ENCODE peak calls at places on chromosomes 2 and 18, in eight cellular contexts. One of them, this sample, is unnamed.

GRCh38 chr2:84435331-84436081 is 23.6 kb downstream of the SUCLG1 start:
- DNase-seq in cardiac muscle cell: peak
- DNase-seq in CD8-positive, alpha-beta T cell: no peak
- DNase-seq in bronchial epithelial cell: no peak
- DNase-seq in GM06990: no peak
- DNase-seq in fibroblast of the aortic adventitia: peak
- DNase-seq in cardiac fibroblast: peak
- DNase-seq in neural progenitor cell: no peak
- DNase-seq in this sample: no peak

GRCh38 chr18:36650906-36651305 is 177.9 kb downstream of the TPGS2 start:
- DNase-seq in cardiac muscle cell: no peak
- DNase-seq in CD8-positive, alpha-beta T cell: no peak
- DNase-seq in bronchial epithelial cell: no peak
- DNase-seq in GM06990: no peak
- DNase-seq in fibroblast of the aortic adventitia: no peak
- DNase-seq in cardiac fibroblast: no peak
- DNase-seq in neural progenitor cell: no peak
- DNase-seq in this sample: no peak

GRCh38 chr2:176704282-176704773 is 435.1 kb downstream of the MTX2 start:
- DNase-seq in cardiac muscle cell: no peak
- DNase-seq in CD8-positive, alpha-beta T cell: no peak
- DNase-seq in bronchial epithelial cell: no peak
- DNase-seq in GM06990: no peak
- DNase-seq in fibroblast of the aortic adventitia: no peak
- DNase-seq in cardiac fibroblast: no peak
- DNase-seq in neural progenitor cell: no peak
- DNase-seq in this sample: no peak

GRCh38 chr18:30945769-30946168 is 96.8 kb downstream of the DSC3 start:
- DNase-seq in cardiac muscle cell: no peak
- DNase-seq in CD8-positive, alpha-beta T cell: no peak
- DNase-seq in bronchial epithelial cell: no peak
- DNase-seq in GM06990: no peak
- DNase-seq in fibroblast of the aortic adventitia: no peak
- DNase-seq in cardiac fibroblast: no peak
- DNase-seq in neural progenitor cell: peak
- DNase-seq in this sample: no peak

GRCh38 chr2:8337321-8337720 is 344.5 kb upstream of the ID2 start:
- DNase-seq in cardiac muscle cell: no peak
- DNase-seq in CD8-positive, alpha-beta T cell: no peak
- DNase-seq in bronchial epithelial cell: no peak
- DNase-seq in GM06990: no peak
- DNase-seq in fibroblast of the aortic adventitia: no peak
- DNase-seq in cardiac fibroblast: no peak
- DNase-seq in neural progenitor cell: no peak
- DNase-seq in this sample: no peak

GRCh38 chr2:121969155-121969554 is 213.7 kb downstream of the TSN start:
- DNase-seq in cardiac muscle cell: peak
- DNase-seq in CD8-positive, alpha-beta T cell: no peak
- DNase-seq in bronchial epithelial cell: no peak
- DNase-seq in GM06990: no peak
- DNase-seq in fibroblast of the aortic adventitia: no peak
- DNase-seq in cardiac fibroblast: peak
- DNase-seq in neural progenitor cell: no peak
- DNase-seq in this sample: no peak

GRCh38 chr2:239227661-239228371 is 173.0 kb downstream of the HDAC4 start:
- DNase-seq in cardiac muscle cell: peak
- DNase-seq in CD8-positive, alpha-beta T cell: no peak
- DNase-seq in bronchial epithelial cell: no peak
- DNase-seq in GM06990: no peak
- DNase-seq in fibroblast of the aortic adventitia: no peak
- DNase-seq in cardiac fibroblast: no peak
- DNase-seq in neural progenitor cell: no peak
- DNase-seq in this sample: no peak

GRCh38 chr2:171505374-171505773 is 16.9 kb upstream of the CYBRD1 start:
- DNase-seq in cardiac muscle cell: peak
- DNase-seq in CD8-positive, alpha-beta T cell: no peak
- DNase-seq in bronchial epithelial cell: no peak
- DNase-seq in GM06990: no peak
- DNase-seq in fibroblast of the aortic adventitia: peak
- DNase-seq in cardiac fibroblast: peak
- DNase-seq in neural progenitor cell: no peak
- DNase-seq in this sample: no peak

GRCh38 chr2:127082974-127083373 is 24.0 kb downstream of the BIN1 start:
- DNase-seq in cardiac muscle cell: peak
- DNase-seq in CD8-positive, alpha-beta T cell: no peak
- DNase-seq in bronchial epithelial cell: no peak
- DNase-seq in GM06990: no peak
- DNase-seq in fibroblast of the aortic adventitia: peak
- DNase-seq in cardiac fibroblast: peak
- DNase-seq in neural progenitor cell: no peak
- DNase-seq in this sample: no peak

GRCh38 chr2:234491281-234491680 is 5.6 kb downstream of the ARL4C start:
- DNase-seq in cardiac muscle cell: no peak
- DNase-seq in CD8-positive, alpha-beta T cell: no peak
- DNase-seq in bronchial epithelial cell: no peak
- DNase-seq in GM06990: no peak
- DNase-seq in fibroblast of the aortic adventitia: no peak
- DNase-seq in cardiac fibroblast: no peak
- DNase-seq in neural progenitor cell: no peak
- DNase-seq in this sample: no peak

GRCh38 chr2:108447947-108448677 is 894 bp upstream of the GCC2 start:
- DNase-seq in cardiac muscle cell: no peak
- DNase-seq in CD8-positive, alpha-beta T cell: no peak
- DNase-seq in bronchial epithelial cell: no peak
- DNase-seq in GM06990: no peak
- DNase-seq in fibroblast of the aortic adventitia: no peak
- DNase-seq in cardiac fibroblast: no peak
- DNase-seq in neural progenitor cell: no peak
- DNase-seq in this sample: no peak

GRCh38 chr2:209525834-209526281 is 102.0 kb downstream of the MAP2 start:
- DNase-seq in cardiac muscle cell: peak
- DNase-seq in CD8-positive, alpha-beta T cell: no peak
- DNase-seq in bronchial epithelial cell: peak
- DNase-seq in GM06990: peak
- DNase-seq in fibroblast of the aortic adventitia: peak
- DNase-seq in cardiac fibroblast: peak
- DNase-seq in neural progenitor cell: no peak
- DNase-seq in this sample: peak

GRCh38 chr2:215514516-215514915 is 78.6 kb upstream of the FN1 start:
- DNase-seq in cardiac muscle cell: no peak
- DNase-seq in CD8-positive, alpha-beta T cell: no peak
- DNase-seq in bronchial epithelial cell: no peak
- DNase-seq in GM06990: no peak
- DNase-seq in fibroblast of the aortic adventitia: no peak
- DNase-seq in cardiac fibroblast: no peak
- DNase-seq in neural progenitor cell: no peak
- DNase-seq in this sample: no peak

GRCh38 chr18:77140439-77141109 is 8.0 kb upstream of the MBP start:
- DNase-seq in cardiac muscle cell: no peak
- DNase-seq in CD8-positive, alpha-beta T cell: peak
- DNase-seq in bronchial epithelial cell: no peak
- DNase-seq in GM06990: no peak
- DNase-seq in fibroblast of the aortic adventitia: no peak
- DNase-seq in cardiac fibroblast: peak
- DNase-seq in neural progenitor cell: no peak
- DNase-seq in this sample: no peak

GRCh38 chr2:170224692-170225091 is 46.7 kb downstream of the MYO3B start:
- DNase-seq in cardiac muscle cell: peak
- DNase-seq in CD8-positive, alpha-beta T cell: no peak
- DNase-seq in bronchial epithelial cell: no peak
- DNase-seq in GM06990: no peak
- DNase-seq in fibroblast of the aortic adventitia: no peak
- DNase-seq in cardiac fibroblast: no peak
- DNase-seq in neural progenitor cell: no peak
- DNase-seq in this sample: no peak

GRCh38 chr18:23934252-23934651 is 80.3 kb upstream of the TTC39C start:
- DNase-seq in cardiac muscle cell: no peak
- DNase-seq in CD8-positive, alpha-beta T cell: no peak
- DNase-seq in bronchial epithelial cell: no peak
- DNase-seq in GM06990: no peak
- DNase-seq in fibroblast of the aortic adventitia: no peak
- DNase-seq in cardiac fibroblast: no peak
- DNase-seq in neural progenitor cell: no peak
- DNase-seq in this sample: no peak

GRCh38 chr2:113838277-113838676 is 51.6 kb upstream of the ACTR3 start:
- DNase-seq in cardiac muscle cell: no peak
- DNase-seq in CD8-positive, alpha-beta T cell: no peak
- DNase-seq in bronchial epithelial cell: no peak
- DNase-seq in GM06990: no peak
- DNase-seq in fibroblast of the aortic adventitia: no peak
- DNase-seq in cardiac fibroblast: no peak
- DNase-seq in neural progenitor cell: no peak
- DNase-seq in this sample: no peak

GRCh38 chr2:69576895-69577294 is 66.6 kb downstream of the AAK1 start:
- DNase-seq in cardiac muscle cell: no peak
- DNase-seq in CD8-positive, alpha-beta T cell: no peak
- DNase-seq in bronchial epithelial cell: no peak
- DNase-seq in GM06990: no peak
- DNase-seq in fibroblast of the aortic adventitia: no peak
- DNase-seq in cardiac fibroblast: no peak
- DNase-seq in neural progenitor cell: no peak
- DNase-seq in this sample: no peak

GRCh38 chr2:66457545-66457944 is 22.6 kb downstream of the MEIS1 start:
- DNase-seq in cardiac muscle cell: no peak
- DNase-seq in CD8-positive, alpha-beta T cell: no peak
- DNase-seq in bronchial epithelial cell: no peak
- DNase-seq in GM06990: no peak
- DNase-seq in fibroblast of the aortic adventitia: no peak
- DNase-seq in cardiac fibroblast: no peak
- DNase-seq in neural progenitor cell: no peak
- DNase-seq in this sample: no peak

GRCh38 chr2:43438342-43438741 is 157.5 kb downstream of the THADA start:
- DNase-seq in cardiac muscle cell: no peak
- DNase-seq in CD8-positive, alpha-beta T cell: no peak
- DNase-seq in bronchial epithelial cell: peak
- DNase-seq in GM06990: no peak
- DNase-seq in fibroblast of the aortic adventitia: no peak
- DNase-seq in cardiac fibroblast: no peak
- DNase-seq in neural progenitor cell: no peak
- DNase-seq in this sample: no peak

GRCh38 chr2:75560022-75560767 is 544 bp downstream of the EVA1A start:
- DNase-seq in cardiac muscle cell: peak
- DNase-seq in CD8-positive, alpha-beta T cell: no peak
- DNase-seq in bronchial epithelial cell: peak
- DNase-seq in GM06990: no peak
- DNase-seq in fibroblast of the aortic adventitia: peak
- DNase-seq in cardiac fibroblast: peak
- DNase-seq in neural progenitor cell: peak
- DNase-seq in this sample: no peak

GRCh38 chr2:241125626-241126025 is 23.5 kb upstream of the MTERF4 start:
- DNase-seq in cardiac muscle cell: no peak
- DNase-seq in CD8-positive, alpha-beta T cell: no peak
- DNase-seq in bronchial epithelial cell: no peak
- DNase-seq in GM06990: no peak
- DNase-seq in fibroblast of the aortic adventitia: no peak
- DNase-seq in cardiac fibroblast: no peak
- DNase-seq in neural progenitor cell: no peak
- DNase-seq in this sample: no peak

GRCh38 chr2:75195076-75195691 is 4.1 kb downstream of the TACR1 start:
- DNase-seq in cardiac muscle cell: no peak
- DNase-seq in CD8-positive, alpha-beta T cell: no peak
- DNase-seq in bronchial epithelial cell: no peak
- DNase-seq in GM06990: no peak
- DNase-seq in fibroblast of the aortic adventitia: no peak
- DNase-seq in cardiac fibroblast: no peak
- DNase-seq in neural progenitor cell: no peak
- DNase-seq in this sample: no peak

GRCh38 chr2:229179598-229179997 is 91.5 kb downstream of the PID1 start:
- DNase-seq in cardiac muscle cell: no peak
- DNase-seq in CD8-positive, alpha-beta T cell: no peak
- DNase-seq in bronchial epithelial cell: no peak
- DNase-seq in GM06990: no peak
- DNase-seq in fibroblast of the aortic adventitia: no peak
- DNase-seq in cardiac fibroblast: no peak
- DNase-seq in neural progenitor cell: no peak
- DNase-seq in this sample: no peak

GRCh38 chr2:119760237-119760807 is 600 bp downstream of the PTPN4 start:
- DNase-seq in cardiac muscle cell: no peak
- DNase-seq in CD8-positive, alpha-beta T cell: no peak
- DNase-seq in bronchial epithelial cell: no peak
- DNase-seq in GM06990: no peak
- DNase-seq in fibroblast of the aortic adventitia: no peak
- DNase-seq in cardiac fibroblast: no peak
- DNase-seq in neural progenitor cell: no peak
- DNase-seq in this sample: no peak

GRCh38 chr2:15650616-15651366 is 59.1 kb downstream of the DDX1 start:
- DNase-seq in cardiac muscle cell: no peak
- DNase-seq in CD8-positive, alpha-beta T cell: no peak
- DNase-seq in bronchial epithelial cell: no peak
- DNase-seq in GM06990: no peak
- DNase-seq in fibroblast of the aortic adventitia: no peak
- DNase-seq in cardiac fibroblast: no peak
- DNase-seq in neural progenitor cell: no peak
- DNase-seq in this sample: no peak

GRCh38 chr2:11914455-11914854 is 168.0 kb downstream of the LPIN1 start:
- DNase-seq in cardiac muscle cell: peak
- DNase-seq in CD8-positive, alpha-beta T cell: no peak
- DNase-seq in bronchial epithelial cell: peak
- DNase-seq in GM06990: no peak
- DNase-seq in fibroblast of the aortic adventitia: peak
- DNase-seq in cardiac fibroblast: peak
- DNase-seq in neural progenitor cell: no peak
- DNase-seq in this sample: peak

GRCh38 chr18:3426074-3426473 is 23.9 kb upstream of the TGIF1 start:
- DNase-seq in cardiac muscle cell: no peak
- DNase-seq in CD8-positive, alpha-beta T cell: no peak
- DNase-seq in bronchial epithelial cell: no peak
- DNase-seq in GM06990: no peak
- DNase-seq in fibroblast of the aortic adventitia: no peak
- DNase-seq in cardiac fibroblast: no peak
- DNase-seq in neural progenitor cell: no peak
- DNase-seq in this sample: no peak
- H3K4me3 ChIP-seq in cardiac muscle cell: no peak
- H3K4me3 ChIP-seq in CD8-positive, alpha-beta T cell: no peak
- H3K4me3 ChIP-seq in bronchial epithelial cell: no peak
- H3K4me3 ChIP-seq in GM06990: no peak
- H3K4me3 ChIP-seq in fibroblast of the aortic adventitia: no peak
- H3K4me3 ChIP-seq in cardiac fibroblast: no peak
- H3K4me3 ChIP-seq in neural progenitor cell: no peak
- H3K4me3 ChIP-seq in this sample: no peak

GRCh38 chr18:1595165-1595564 is 690.5 kb downstream of the ADCYAP1 start:
- DNase-seq in cardiac muscle cell: no peak
- DNase-seq in CD8-positive, alpha-beta T cell: no peak
- DNase-seq in bronchial epithelial cell: no peak
- DNase-seq in GM06990: no peak
- DNase-seq in fibroblast of the aortic adventitia: no peak
- DNase-seq in cardiac fibroblast: no peak
- DNase-seq in neural progenitor cell: no peak
- DNase-seq in this sample: no peak
- TF ChIP-seq CTCF in cardiac muscle cell: no peak
- TF ChIP-seq CTCF in CD8-positive, alpha-beta T cell: no peak
- TF ChIP-seq CTCF in bronchial epithelial cell: no peak
- TF ChIP-seq CTCF in GM06990: no peak
- TF ChIP-seq CTCF in fibroblast of the aortic adventitia: no peak
- TF ChIP-seq CTCF in cardiac fibroblast: no peak
- TF ChIP-seq CTCF in neural progenitor cell: no peak
- TF ChIP-seq CTCF in this sample: no peak

GRCh38 chr18:49754866-49755265 is 58.5 kb downstream of the ACAA2 start:
- DNase-seq in cardiac muscle cell: no peak
- DNase-seq in CD8-positive, alpha-beta T cell: no peak
- DNase-seq in bronchial epithelial cell: peak
- DNase-seq in GM06990: no peak
- DNase-seq in fibroblast of the aortic adventitia: no peak
- DNase-seq in cardiac fibroblast: no peak
- DNase-seq in neural progenitor cell: no peak
- DNase-seq in this sample: no peak
- H3K4me3 ChIP-seq in cardiac muscle cell: no peak
- H3K4me3 ChIP-seq in CD8-positive, alpha-beta T cell: no peak
- H3K4me3 ChIP-seq in bronchial epithelial cell: no peak
- H3K4me3 ChIP-seq in GM06990: no peak
- H3K4me3 ChIP-seq in fibroblast of the aortic adventitia: no peak
- H3K4me3 ChIP-seq in cardiac fibroblast: no peak
- H3K4me3 ChIP-seq in neural progenitor cell: no peak
- H3K4me3 ChIP-seq in this sample: no peak

GRCh38 chr2:1910562-1911256 is 166.4 kb upstream of the PXDN start:
- DNase-seq in cardiac muscle cell: no peak
- DNase-seq in CD8-positive, alpha-beta T cell: no peak
- DNase-seq in bronchial epithelial cell: no peak
- DNase-seq in GM06990: no peak
- DNase-seq in fibroblast of the aortic adventitia: peak
- DNase-seq in cardiac fibroblast: peak
- DNase-seq in neural progenitor cell: no peak
- DNase-seq in this sample: no peak
- TF ChIP-seq CTCF in cardiac muscle cell: no peak
- TF ChIP-seq CTCF in CD8-positive, alpha-beta T cell: no peak
- TF ChIP-seq CTCF in bronchial epithelial cell: no peak
- TF ChIP-seq CTCF in GM06990: peak
- TF ChIP-seq CTCF in fibroblast of the aortic adventitia: no peak
- TF ChIP-seq CTCF in cardiac fibroblast: no peak
- TF ChIP-seq CTCF in neural progenitor cell: peak
- TF ChIP-seq CTCF in this sample: peak